ENCODE peak calls at places on chromosome 2, in five cellular contexts. One of them, this sample, is unnamed.

GRCh38 chr2:42865884-42866861 is 73.8 kb upstream of the HAAO start:
- DNase-seq in HepG2: no peak
- DNase-seq in GM12878: no peak
- DNase-seq in H1: no peak
- DNase-seq in K562: no peak
- DNase-seq in this sample: no peak

GRCh38 chr2:149125031-149125725 is 86.7 kb downstream of the LYPD6B start:
- DNase-seq in GM12878: no peak
- DNase-seq in H1: no peak
- DNase-seq in HepG2: peak
- DNase-seq in K562: no peak
- DNase-seq in this sample: peak

GRCh38 chr2:106094101-106094860 is 99.8 kb downstream of the UXS1 start:
- DNase-seq in H1: peak
- DNase-seq in HepG2: no peak
- DNase-seq in GM12878: no peak
- DNase-seq in K562: no peak
- DNase-seq in this sample: no peak

GRCh38 chr2:127175821-127176354 is 44.2 kb downstream of the CYP27C1 start:
- DNase-seq in HepG2: no peak
- DNase-seq in H1: no peak
- DNase-seq in GM12878: no peak
- DNase-seq in K562: no peak
- DNase-seq in this sample: no peak

GRCh38 chr2:46193855-46194254 is 103.4 kb upstream of the EPAS1 start:
- DNase-seq in K562: no peak
- DNase-seq in H1: no peak
- DNase-seq in HepG2: no peak
- DNase-seq in GM12878: no peak
- DNase-seq in this sample: no peak

GRCh38 chr2:20062615-20063545 is 11.5 kb upstream of the LAPTM4A start:
- DNase-seq in GM12878: no peak
- DNase-seq in K562: no peak
- DNase-seq in H1: no peak
- DNase-seq in HepG2: no peak
- DNase-seq in this sample: no peak

GRCh38 chr2:241759091-241759807 is 17.4 kb upstream of the GAL3ST2 start:
- DNase-seq in K562: no peak
- DNase-seq in HepG2: no peak
- DNase-seq in GM12878: no peak
- DNase-seq in H1: no peak
- DNase-seq in this sample: no peak

GRCh38 chr2:174607584-174607983 is 10.0 kb upstream of the WIPF1 start:
- DNase-seq in GM12878: no peak
- DNase-seq in H1: no peak
- DNase-seq in HepG2: no peak
- DNase-seq in K562: no peak
- DNase-seq in this sample: no peak

GRCh38 chr2:147860009-147860408 is 15.2 kb downstream of the ACVR2A start:
- DNase-seq in H1: no peak
- DNase-seq in HepG2: no peak
- DNase-seq in GM12878: no peak
- DNase-seq in K562: no peak
- DNase-seq in this sample: peak

GRCh38 chr2:241854342-241855244 is 4.1 kb downstream of the PDCD1 start:
- DNase-seq in GM12878: no peak
- DNase-seq in K562: peak
- DNase-seq in H1: no peak
- DNase-seq in HepG2: peak
- DNase-seq in this sample: no peak

DNA sequence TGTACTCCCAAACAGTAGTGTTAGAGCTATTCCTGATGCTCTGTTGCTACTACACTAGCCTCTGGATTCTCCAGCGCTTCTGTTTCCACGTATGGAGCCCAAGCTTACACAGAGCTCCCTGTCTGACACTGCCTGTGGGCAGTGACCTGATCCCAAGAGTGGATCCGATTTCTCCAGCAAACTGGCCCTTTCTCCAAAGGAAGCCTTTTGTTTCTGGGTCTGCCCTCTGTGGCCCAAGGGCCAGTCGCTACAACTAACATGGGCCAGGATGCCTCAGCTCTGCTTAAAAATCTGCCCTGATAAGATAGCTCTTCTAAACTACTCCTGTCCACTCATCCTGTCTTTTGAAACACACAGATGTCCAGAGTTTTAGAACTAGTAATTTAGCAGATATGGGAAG is 172.6 kb upstream of the NRP2 start:
- DNase-seq in H1: no peak
- DNase-seq in GM12878: no peak
- DNase-seq in K562: no peak
- DNase-seq in HepG2: no peak
- DNase-seq in this sample: no peak
- H3K4me2 ChIP-seq in H1: no peak
- H3K4me2 ChIP-seq in GM12878: no peak
- H3K4me2 ChIP-seq in K562: no peak
- H3K4me2 ChIP-seq in HepG2: no peak
- H3K4me2 ChIP-seq in this sample: no peak

GRCh38 chr2:32553829-32554432 is 73.9 kb upstream of the TTC27 start:
- DNase-seq in HepG2: peak
- DNase-seq in GM12878: peak
- DNase-seq in H1: no peak
- DNase-seq in K562: peak
- DNase-seq in this sample: peak
- TF ChIP-seq CREB1 in HepG2: no peak
- TF ChIP-seq CREB1 in GM12878: no peak
- TF ChIP-seq CREB1 in H1: no peak
- TF ChIP-seq CREB1 in K562: no peak
- TF ChIP-seq CREB1 in this sample: no peak

GRCh38 chr2:203661509-203661908 is 44.9 kb upstream of the CD28 start:
- DNase-seq in K562: no peak
- DNase-seq in GM12878: no peak
- DNase-seq in H1: no peak
- DNase-seq in HepG2: no peak
- DNase-seq in this sample: no peak
- H3K4me2 ChIP-seq in K562: no peak
- H3K4me2 ChIP-seq in GM12878: no peak
- H3K4me2 ChIP-seq in H1: no peak
- H3K4me2 ChIP-seq in HepG2: no peak
- H3K4me2 ChIP-seq in this sample: no peak

GRCh38 chr2:33136570-33136969 is 189.8 kb downstream of the LTBP1 start:
- DNase-seq in K562: no peak
- DNase-seq in HepG2: no peak
- DNase-seq in H1: no peak
- DNase-seq in GM12878: peak
- DNase-seq in this sample: no peak
- TF ChIP-seq CREB1 in K562: no peak
- TF ChIP-seq CREB1 in HepG2: no peak
- TF ChIP-seq CREB1 in H1: no peak
- TF ChIP-seq CREB1 in GM12878: no peak
- TF ChIP-seq CREB1 in this sample: no peak

GRCh38 chr2:72036173-72036545 is 111.5 kb downstream of the CYP26B1 start:
- DNase-seq in K562: no peak
- DNase-seq in H1: no peak
- DNase-seq in HepG2: no peak
- DNase-seq in GM12878: no peak
- DNase-seq in this sample: no peak
- H3K4me2 ChIP-seq in K562: no peak
- H3K4me2 ChIP-seq in H1: no peak
- H3K4me2 ChIP-seq in HepG2: no peak
- H3K4me2 ChIP-seq in GM12878: no peak
- H3K4me2 ChIP-seq in this sample: no peak

DNA sequence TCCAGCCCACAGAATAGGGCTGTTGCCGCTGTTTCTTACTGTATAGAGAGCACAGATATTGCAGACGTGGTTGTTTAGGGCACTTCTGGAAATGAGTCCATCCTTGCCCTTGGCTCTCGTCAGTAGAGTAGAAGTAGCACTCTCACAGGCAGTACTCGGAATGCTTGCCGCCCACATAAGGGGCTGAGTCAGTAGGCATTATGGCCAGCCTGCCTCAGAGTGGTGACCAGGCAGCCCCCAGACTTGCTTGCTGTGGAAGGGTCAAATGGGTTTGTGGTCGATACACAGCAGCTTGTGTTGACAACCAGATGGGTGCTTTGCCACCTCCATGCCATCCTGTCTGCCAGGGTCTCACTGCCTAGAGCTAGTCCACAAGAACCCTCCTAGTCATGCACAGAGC is 38.7 kb downstream of the PLEKHB2 start:
- DNase-seq in HepG2: no peak
- DNase-seq in GM12878: no peak
- DNase-seq in H1: no peak
- DNase-seq in K562: no peak
- DNase-seq in this sample: no peak
- TF ChIP-seq CREB1 in HepG2: no peak
- TF ChIP-seq CREB1 in GM12878: no peak
- TF ChIP-seq CREB1 in H1: no peak
- TF ChIP-seq CREB1 in K562: no peak
- TF ChIP-seq CREB1 in this sample: no peak

DNA sequence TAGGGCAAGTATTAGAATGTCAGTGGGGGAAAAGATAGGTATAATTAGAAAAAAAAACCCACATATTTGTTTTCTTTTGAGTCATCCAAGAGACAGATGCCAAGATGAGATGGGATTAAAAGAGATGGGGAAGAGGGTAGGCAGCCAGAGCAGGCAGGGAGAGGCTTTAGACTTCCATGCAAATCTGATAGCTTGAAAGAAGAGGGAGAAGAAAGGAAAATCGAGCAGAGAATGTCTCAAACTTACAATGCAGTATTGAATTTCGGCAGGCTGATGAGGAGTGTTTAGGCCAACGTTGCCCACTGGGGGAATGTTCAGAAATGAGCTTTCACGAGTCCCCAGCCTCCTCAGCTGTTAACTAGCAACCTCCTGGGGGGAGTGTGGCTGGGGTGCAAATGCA is 91.3 kb downstream of the SPATS2L start:
- DNase-seq in GM12878: no peak
- DNase-seq in K562: no peak
- DNase-seq in HepG2: no peak
- DNase-seq in H1: no peak
- DNase-seq in this sample: peak
- H3K4me2 ChIP-seq in GM12878: no peak
- H3K4me2 ChIP-seq in K562: no peak
- H3K4me2 ChIP-seq in HepG2: no peak
- H3K4me2 ChIP-seq in H1: no peak
- H3K4me2 ChIP-seq in this sample: no peak